ENCODE peak calls at places on chromosomes 6 and 20, in five cellular contexts. D, I, Z, L and T are unnamed samples.

GRCh38 chr6:143549630-143550268 is 38.2 kb upstream of the FUCA2 start:
- DNase-seq in D (no peak), I (no peak), Z (no peak), L (no peak), T (no peak)

GRCh38 chr20:11895832-11896484 is 21.7 kb upstream of the BTBD3 start:
- DNase-seq in D (peak; percentile 23), I (no peak), Z (no peak), L (no peak), T (no peak)

GRCh38 chr6:27156874-27157460 is 90.5 kb upstream of the PRSS16 start:
- DNase-seq in D (no peak), I (no peak), Z (no peak), L (no peak), T (no peak)

GRCh38 chr20:19688031-19688806 is 69.8 kb upstream of the RIN2 start:
- DNase-seq in D (peak; percentile 89), I (peak; percentile 88), Z (peak; percentile 93), L (peak; percentile 34), T (peak; percentile 82)

GRCh38 chr6:143896096-143896880 is 32.0 kb downstream of the ZC2HC1B start:
- DNase-seq in D (no peak), I (no peak), Z (no peak), L (no peak), T (peak; percentile 32)

GRCh38 chr20:37345339-37346231 is at the start of gene SRC:
- DNase-seq in D (peak; percentile 70), I (peak; percentile 87), Z (peak; percentile 96), L (no peak), T (peak; percentile 91)

GRCh38 chr6:28791002-28791383 is 132.8 kb downstream of the TRIM27 start:
- DNase-seq in D (no peak), I (no peak), Z (no peak), L (no peak), T (no peak)

GRCh38 chr20:19662638-19662995 is 95.4 kb upstream of the RIN2 start:
- DNase-seq in D (no peak), I (no peak), Z (no peak), L (no peak), T (no peak)

GRCh38 chr6:13342414-13343019 is 14.2 kb upstream of the TBC1D7 start:
- DNase-seq in D (no peak), I (no peak), Z (no peak), L (no peak), T (no peak)

GRCh38 chr6:34182751-34183531 is 37.1 kb upstream of the GRM4 start:
- DNase-seq in D (no peak), I (no peak), Z (peak; percentile 52), L (no peak), T (peak; percentile 27)

GRCh38 chr6:11324453-11325023 is 92.1 kb upstream of the NEDD9 start:
- DNase-seq in D (no peak), I (no peak), Z (no peak), L (no peak), T (no peak)

GRCh38 chr6:149891259-149891658 is 6.7 kb downstream of the RAET1E start:
- DNase-seq in D (no peak), I (no peak), Z (no peak), L (no peak), T (no peak)

GRCh38 chr6:165718486-165718885 is 55.4 kb upstream of the PDE10A start:
- DNase-seq in D (peak; percentile 71), I (no peak), Z (no peak), L (no peak), T (no peak)

GRCh38 chr6:35327349-35328027 is 14.9 kb upstream of the PPARD start:
- DNase-seq in D (peak; percentile 47), I (peak; percentile 58), Z (no peak), L (peak; percentile 32), T (peak; percentile 70)

GRCh38 chr6:133136177-133136896 is 104.8 kb upstream of the EYA4 start:
- DNase-seq in D (peak; percentile 29), I (no peak), Z (no peak), L (no peak), T (no peak)

GRCh38 chr20:38139919-38140753 is 24.9 kb downstream of the TGM2 start:
- DNase-seq in D (peak; percentile 57), I (no peak), Z (peak; percentile 20), L (no peak), T (peak; percentile 55)

GRCh38 chr6:117237561-117237960 is 27.8 kb upstream of the VGLL2 start:
- DNase-seq in D (peak; percentile 65), I (no peak), Z (no peak), L (no peak), T (no peak)

GRCh38 chr20:33477386-33478234 is 12.3 kb upstream of the CBFA2T2 start:
- DNase-seq in D (no peak), I (no peak), Z (peak; percentile 39), L (no peak), T (peak; percentile 81)

GRCh38 chr20:33482581-33482980 is 7.3 kb upstream of the CBFA2T2 start:
- DNase-seq in D (no peak), I (no peak), Z (peak; percentile 15), L (no peak), T (peak; percentile 51)

GRCh38 chr20:33480071-33480470 is 9.8 kb upstream of the CBFA2T2 start:
- DNase-seq in D (no peak), I (no peak), Z (peak; percentile 8), L (no peak), T (peak; percentile 36)

GRCh38 chr20:33475381-33476160 is 14.3 kb upstream of the CBFA2T2 start:
- DNase-seq in D (no peak), I (no peak), Z (peak; percentile 58), L (no peak), T (peak; percentile 44)

GRCh38 chr20:33481431-33481941 is 8.4 kb upstream of the CBFA2T2 start:
- DNase-seq in D (no peak), I (no peak), Z (no peak), L (no peak), T (no peak)
- H3K9ac ChIP-seq in D (no peak overlapping the region), I (no peak overlapping the region), Z (no peak overlapping the region), L (no peak overlapping the region), T (no peak overlapping the region)

DNA sequence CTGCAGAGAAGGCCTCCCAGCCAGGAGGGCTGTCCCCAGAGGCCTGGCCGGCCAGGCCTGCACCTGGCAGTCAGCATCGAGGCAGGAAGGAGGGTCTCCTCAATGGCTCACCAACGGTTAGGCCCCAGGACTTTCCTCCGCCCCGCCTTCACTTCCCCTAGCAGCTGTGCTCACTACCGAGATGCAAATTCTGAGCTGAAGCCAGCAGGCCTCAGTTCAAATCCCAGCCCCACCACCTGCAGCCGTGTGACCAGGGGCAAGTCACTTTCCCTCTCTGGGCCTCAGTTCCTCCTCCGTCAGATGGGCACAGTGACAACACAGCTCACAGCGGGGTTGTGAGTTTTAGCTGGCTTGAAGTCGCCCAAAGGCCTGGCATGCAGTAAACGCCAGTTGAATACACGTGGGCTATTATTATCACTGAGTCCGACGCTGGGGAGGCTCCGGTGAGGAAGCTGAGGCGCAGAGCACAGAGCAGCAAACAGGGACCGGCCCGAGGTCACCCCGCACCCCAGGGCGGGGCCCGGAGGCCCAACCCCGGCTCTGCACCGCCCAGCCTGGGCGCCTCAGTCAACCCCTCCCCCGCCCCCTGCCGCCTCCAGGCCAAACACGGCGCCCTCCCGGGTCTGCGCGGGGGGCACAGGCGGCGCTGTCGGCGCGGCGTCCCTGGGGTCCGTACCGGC is 717 bp downstream of the E2F1 start:
- DNase-seq in D (no peak), I (peak; percentile 38), Z (no peak), L (no peak), T (peak; percentile 77)
- H3K4me1 ChIP-seq in D (peaks cover 8% of the 10 kb centered on the region), I (peaks cover 52% of the 10 kb centered on the region), Z (peaks cover 6% of the 10 kb centered on the region), L (peaks cover 13% of the 10 kb centered on the region), T (peaks cover 13% of the 10 kb centered on the region)

GRCh38 chr6:20652276-20652675 is 118.0 kb downstream of the CDKAL1 start:
- DNase-seq in D (no peak), I (no peak), Z (no peak), L (no peak), T (no peak)
- H3K9ac ChIP-seq in D (no peak overlapping the region), I (no peak overlapping the region), Z (no peak overlapping the region), L (peak overlapping the region; percentile 32), T (no peak overlapping the region)

GRCh38 chr20:1805161-1805581 is 90.0 kb upstream of the SIRPA start:
- DNase-seq in D (no peak), I (no peak), Z (peak; percentile 51), L (no peak), T (no peak)

GRCh38 chr20:1805816-1806215 is 89.4 kb upstream of the SIRPA start:
- DNase-seq in D (no peak), I (no peak), Z (no peak), L (no peak), T (no peak)

GRCh38 chr20:1804129-1804503 is 91.1 kb upstream of the SIRPA start:
- DNase-seq in D (no peak), I (no peak), Z (no peak), L (no peak), T (no peak)

GRCh38 chr20:1803216-1804128 is 91.7 kb upstream of the SIRPA start:
- DNase-seq in D (peak; percentile 77), I (peak; percentile 70), Z (peak; percentile 88), L (no peak), T (peak; percentile 61)

DNA sequence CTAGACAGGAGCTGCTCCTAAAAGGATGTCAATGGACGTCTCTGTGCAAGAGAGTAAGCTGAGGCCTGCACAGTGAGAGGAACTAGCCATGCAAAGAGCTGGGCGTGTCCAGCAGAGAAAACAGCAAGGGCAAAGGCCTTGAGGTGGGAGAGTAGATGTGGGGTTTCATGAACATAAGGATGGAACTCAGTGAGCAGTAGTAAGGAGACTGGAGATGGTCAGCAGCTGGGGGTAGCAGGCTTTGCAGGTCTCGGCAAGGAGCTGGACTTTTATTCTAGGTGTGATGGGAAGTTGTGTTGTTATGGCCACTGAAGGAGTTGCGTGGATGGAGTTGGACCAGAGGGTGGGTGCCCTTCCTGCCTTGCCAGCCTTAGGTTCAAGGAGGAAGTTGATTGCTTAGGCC is 90.7 kb upstream of the SIRPA start:
- DNase-seq in D (no peak), I (no peak), Z (no peak), L (no peak), T (no peak)
- H3K4me1 ChIP-seq in D (peaks cover 11% of the 10 kb centered on the region), I (peaks cover 25% of the 10 kb centered on the region), Z (no peaks in the 10 kb centered on the region), L (peaks cover 3% of the 10 kb centered on the region), T (peaks cover 8% of the 10 kb centered on the region)

GRCh38 chr6:137401058-137401457 is 93.1 kb downstream of the OLIG3 start:
- DNase-seq in D (no peak), I (no peak), Z (no peak), L (no peak), T (no peak)

GRCh38 chr6:137399949-137400443 is 94.2 kb downstream of the OLIG3 start:
- DNase-seq in D (no peak), I (no peak), Z (no peak), L (no peak), T (no peak)

GRCh38 chr6:137390264-137390787 is 103.9 kb downstream of the OLIG3 start:
- DNase-seq in D (no peak), I (no peak), Z (no peak), L (no peak), T (no peak)

GRCh38 chr6:137391061-137391814 is 103.0 kb downstream of the OLIG3 start:
- DNase-seq in D (no peak), I (no peak), Z (no peak), L (no peak), T (no peak)

GRCh38 chr6:137395316-137395715 is 98.9 kb downstream of the OLIG3 start:
- DNase-seq in D (no peak), I (no peak), Z (no peak), L (no peak), T (no peak)
- H3K9ac ChIP-seq in D (no peak overlapping the region), I (no peak overlapping the region), Z (no peak overlapping the region), L (no peak overlapping the region), T (no peak overlapping the region)